ENCODE peak calls at places on chromosome 16, in nine cellular contexts. W is A549, V is heart left ventricle, T is sigmoid colon, R is lower leg skin, P is H54, Y is vagina, S is NB4, K is IMR-90. F is an unnamed sample.
A peak's percentile ranks its signal among the peaks of the same experiment; 100 is the strongest.

GRCh38 chr16:924063-924462 is 46.7 kb downstream of the LMF1 start:
- DNase-seq in W (no peak), V (no peak), T (no peak), R (no peak), P (no peak), Y (no peak), S (no peak), K (no peak), F (no peak)

GRCh38 chr16:26273607-26274006 is 581.8 kb downstream of the HS3ST4 start:
- DNase-seq in W (no peak), V (no peak), T (no peak), R (no peak), P (no peak), Y (no peak), S (no peak), K (no peak), F (no peak)

GRCh38 chr16:70647461-70648359 is 1.4 kb downstream of the IL34 start:
- DNase-seq in W (no peak), V (no peak), T (no peak), R (no peak), P (no peak), Y (no peak), S (no peak), K (no peak), F (no peak)

GRCh38 chr16:2966803-2967184 is 2.4 kb upstream of the PAQR4 start:
- DNase-seq in W (no peak), V (no peak), T (no peak), R (no peak), P (no peak), Y (no peak), S (no peak), K (no peak), F (peak; percentile 27)

GRCh38 chr16:15799851-15800495 is 56.9 kb downstream of the MYH11 start:
- DNase-seq in W (no peak), V (no peak), T (peak; percentile 35), R (no peak), P (no peak), Y (no peak), S (no peak), K (no peak), F (no peak)

GRCh38 chr16:2497116-2497630 is 16.6 kb upstream of the ATP6V0C start:
- DNase-seq in W (no peak), V (peak; percentile 79), T (no peak), R (no peak), P (no peak), Y (no peak), S (no peak), K (no peak), F (peak; percentile 61)

GRCh38 chr16:82506734-82507133 is 120.0 kb upstream of the CDH13 start:
- DNase-seq in W (no peak), V (no peak), T (no peak), R (no peak), P (no peak), Y (no peak), S (no peak), K (peak; percentile 8), F (no peak)

GRCh38 chr16:106623-107324 is 28.7 kb downstream of the MPG start:
- DNase-seq in W (peak; percentile 86), V (peak; percentile 58), T (no peak), R (peak; percentile 60), P (peak; percentile 70), Y (no peak), S (peak; percentile 71), K (peak; percentile 84), F (peak; percentile 93)

GRCh38 chr16:88013766-88014165 is 62.5 kb downstream of the BANP start:
- DNase-seq in W (no peak), V (no peak), T (no peak), R (no peak), P (no peak), Y (no peak), S (no peak), K (no peak), F (no peak)
- TF ChIP-seq POLR2A in W (no peak), V (no peak), T (no peak), R (no peak), P (no peak), Y (no peak), S (no peak), K (no peak), F (no peak)

GRCh38 chr16:85029981-85030381 is 2.4 kb downstream of the KIAA0513 start:
- DNase-seq in W (no peak), V (no peak), T (peak; percentile 91), R (no peak), P (no peak), Y (peak; percentile 93), S (peak; percentile 96), K (peak; percentile 16), F (no peak)

GRCh38 chr16:85027968-85028637 is 508 bp downstream of the KIAA0513 start:
- DNase-seq in W (no peak), V (no peak), T (no peak), R (no peak), P (no peak), Y (no peak), S (no peak), K (no peak), F (peak; percentile 54)

GRCh38 chr16:85027349-85027967 is at the start of gene KIAA0513:
- DNase-seq in W (peak; percentile 92), V (peak; percentile 95), T (peak; percentile 97), R (peak; percentile 88), P (peak; percentile 87), Y (no peak), S (peak; percentile 94), K (peak; percentile 90), F (peak; percentile 98)

GRCh38 chr16:85029413-85029794 is 1.8 kb downstream of the KIAA0513 start:
- DNase-seq in W (no peak), V (no peak), T (peak; percentile 83), R (no peak), P (peak; percentile 35), Y (no peak), S (peak; percentile 88), K (peak; percentile 65), F (peak; percentile 19)

DNA sequence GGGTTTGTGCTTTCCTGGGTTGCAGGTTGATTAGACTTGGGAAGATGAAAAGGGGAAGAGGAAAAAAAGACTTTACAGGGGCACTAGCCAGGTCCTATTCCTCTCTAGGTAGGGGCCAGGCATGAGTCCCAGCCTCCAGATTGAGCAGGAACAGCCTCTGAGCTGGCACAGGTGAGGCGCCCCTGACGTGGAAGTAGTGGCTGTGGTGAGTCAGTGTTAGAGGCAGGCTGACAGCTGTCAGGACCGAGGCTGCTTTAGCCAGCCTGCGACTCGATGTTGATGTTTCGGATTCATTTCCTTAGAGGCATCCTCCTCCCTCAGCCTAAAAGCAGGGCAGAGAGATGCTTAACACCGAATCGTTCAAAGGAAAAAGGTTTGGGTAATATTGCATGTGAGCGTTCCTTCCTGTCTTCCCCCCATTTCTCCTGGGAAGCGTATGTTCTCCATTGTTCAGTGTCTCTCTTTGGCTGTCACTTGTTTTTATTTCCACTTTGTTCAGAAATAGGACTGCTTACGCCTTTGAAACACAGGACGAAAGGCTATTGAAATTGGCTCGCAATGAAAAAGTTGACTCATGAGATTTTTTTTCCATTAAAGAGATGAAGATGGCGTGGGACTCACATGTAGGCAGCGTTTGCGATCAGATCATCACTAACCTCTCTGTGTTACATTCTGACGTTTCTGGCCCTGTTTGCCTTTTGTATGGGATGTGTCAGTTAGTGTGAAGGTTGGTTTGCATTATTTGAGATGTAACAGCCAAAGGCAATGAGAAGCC is 1.2 kb downstream of the KIAA0513 start:
- DNase-seq in W (no peak), V (no peak), T (peak; percentile 83), R (peak; percentile 65), P (no peak), Y (no peak), S (peak; percentile 34), K (peak; percentile 47), F (no peak)
- TF ChIP-seq POLR2A in W (no peak), V (no peak), T (no peak), R (no peak), P (no peak), Y (no peak), S (no peak), K (no peak), F (no peak)

GRCh38 chr16:88811600-88811849 is 203 bp downstream of the APRT start:
- DNase-seq in W (no peak), V (no peak), T (no peak), R (no peak), P (no peak), Y (no peak), S (no peak), K (no peak), F (no peak)

GRCh38 chr16:88813396-88814143 is 1.8 kb upstream of the APRT start:
- DNase-seq in W (no peak), V (no peak), T (no peak), R (no peak), P (no peak), Y (no peak), S (no peak), K (no peak), F (no peak)

GRCh38 chr16:88810868-88811599 is 694 bp downstream of the APRT start:
- DNase-seq in W (peak; percentile 87), V (peak; percentile 82), T (peak; percentile 90), R (peak; percentile 71), P (peak; percentile 77), Y (no peak), S (peak; percentile 89), K (peak; percentile 69), F (peak; percentile 83)

GRCh38 chr16:88810166-88810867 is 1.4 kb downstream of the APRT start:
- DNase-seq in W (no peak), V (no peak), T (no peak), R (no peak), P (no peak), Y (no peak), S (peak; percentile 91), K (no peak), F (peak; percentile 58)

DNA sequence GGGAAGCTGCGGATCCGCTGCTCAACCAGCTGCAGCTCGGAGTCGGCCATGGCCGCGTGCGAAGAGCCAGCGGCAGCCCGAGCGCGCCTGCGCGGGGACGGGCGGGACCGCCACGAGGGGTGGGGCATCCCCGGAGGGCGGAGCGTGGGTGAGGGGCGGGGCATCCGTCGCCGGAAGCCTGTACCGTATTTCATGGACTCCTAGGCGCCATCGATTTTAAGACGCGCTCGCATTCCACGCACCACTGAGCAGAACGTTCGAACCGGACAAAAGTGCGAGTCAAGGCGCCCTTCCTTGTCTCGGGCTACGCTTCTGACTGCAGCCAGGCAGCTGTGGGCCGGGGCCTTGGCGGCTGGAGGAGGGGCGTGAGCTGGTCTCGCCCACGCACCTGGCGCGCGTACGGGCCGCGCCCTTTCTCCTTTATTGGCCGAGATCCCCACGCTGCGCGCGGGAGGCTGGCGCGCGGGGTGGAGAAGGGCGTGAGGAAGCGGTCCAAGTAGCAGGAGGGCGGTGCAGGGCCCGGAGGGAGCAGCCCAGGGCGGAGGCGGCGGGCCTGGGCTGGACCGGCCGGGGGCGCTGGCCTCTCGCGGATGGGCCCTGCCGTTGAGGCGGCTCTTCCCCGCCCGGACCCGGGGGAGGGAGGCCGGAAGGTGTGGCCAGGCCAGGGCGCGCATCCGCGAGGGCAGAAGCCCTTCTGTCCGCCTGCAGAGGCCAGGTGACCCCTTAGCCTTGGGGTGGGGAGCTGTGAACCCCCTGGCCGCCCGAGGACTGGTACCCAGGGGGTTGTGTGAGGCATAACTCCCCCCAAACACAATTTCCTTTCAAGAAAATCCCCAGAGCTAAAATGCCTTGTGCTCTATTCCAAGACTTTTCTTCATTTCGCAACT is at the start of gene APRT:
- DNase-seq in W (peak; percentile 95), V (peak; percentile 95), T (peak; percentile 97), R (peak; percentile 92), P (peak; percentile 88), Y (peak; percentile 94), S (peak; percentile 96), K (peak; percentile 95), F (peak; percentile 95)
- TF ChIP-seq POLR2A in W (peak; percentile 83), V (no peak), T (no peak), R (no peak), P (peak; percentile 71), Y (peak; percentile 60), S (peak; percentile 87), K (peak; percentile 87), F (peak; percentile 66)

DNA sequence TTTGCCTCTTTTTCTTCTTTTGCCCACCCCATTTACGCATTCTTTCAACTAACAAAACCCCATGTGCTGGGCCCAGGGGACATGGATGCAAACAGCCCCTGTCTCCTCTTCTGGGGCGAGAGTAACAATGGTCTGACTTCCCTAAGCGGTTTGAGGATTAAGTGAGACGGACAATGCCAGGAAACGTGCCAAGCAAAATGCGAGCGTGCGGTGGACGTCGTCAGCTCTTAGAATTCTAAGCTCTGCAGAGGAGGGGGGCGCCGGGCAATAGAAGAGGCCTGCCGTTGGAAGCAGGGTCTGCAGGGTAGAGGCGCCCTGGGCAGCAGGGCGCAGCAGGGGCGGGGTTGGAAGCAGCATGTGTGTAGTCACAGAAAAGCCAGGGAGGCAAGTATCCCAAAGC is 42.3 kb upstream of the JPH3 start:
- DNase-seq in W (no peak), V (no peak), T (no peak), R (no peak), P (no peak), Y (no peak), S (no peak), K (no peak), F (no peak)
- TF ChIP-seq POLR2A in W (no peak), V (no peak), T (no peak), R (no peak), P (no peak), Y (no peak), S (no peak), K (no peak), F (no peak)

F was measured in erythroblast.